ENCODE peak calls at places on chromosomes 2 and 18, in eight cellular contexts. One of them, this sample, is unnamed. For H3K4me1, the result is how much of the 10 kb centered on the place peaks cover.

GRCh38 chr2:151156431-151156830 is 105.2 kb downstream of the RBM43 start:
- DNase-seq in BE2C: no peak
- DNase-seq in IMR-90: peak
- DNase-seq in A673: no peak
- DNase-seq in heart left ventricle: no peak
- DNase-seq in GM23248: peak
- DNase-seq in HAP-1: no peak
- DNase-seq in stomach: no peak
- DNase-seq in this sample: no peak

GRCh38 chr18:44796505-44797198 is 116.0 kb downstream of the SETBP1 start:
- DNase-seq in BE2C: no peak
- DNase-seq in IMR-90: no peak
- DNase-seq in A673: no peak
- DNase-seq in heart left ventricle: no peak
- DNase-seq in GM23248: no peak
- DNase-seq in HAP-1: no peak
- DNase-seq in stomach: no peak
- DNase-seq in this sample: no peak

GRCh38 chr2:118729760-118730159 is 117.7 kb downstream of the EN1 start:
- DNase-seq in BE2C: no peak
- DNase-seq in IMR-90: no peak
- DNase-seq in A673: no peak
- DNase-seq in heart left ventricle: no peak
- DNase-seq in GM23248: no peak
- DNase-seq in HAP-1: no peak
- DNase-seq in stomach: no peak
- DNase-seq in this sample: no peak

GRCh38 chr18:74228312-74228711 is 63.5 kb downstream of the CYB5A start:
- DNase-seq in BE2C: no peak
- DNase-seq in IMR-90: no peak
- DNase-seq in A673: no peak
- DNase-seq in heart left ventricle: no peak
- DNase-seq in GM23248: no peak
- DNase-seq in HAP-1: no peak
- DNase-seq in stomach: no peak
- DNase-seq in this sample: no peak

GRCh38 chr18:56804395-56804794 is 153.2 kb downstream of the WDR7 start:
- DNase-seq in BE2C: no peak
- DNase-seq in IMR-90: no peak
- DNase-seq in A673: no peak
- DNase-seq in heart left ventricle: no peak
- DNase-seq in GM23248: no peak
- DNase-seq in HAP-1: no peak
- DNase-seq in stomach: no peak
- DNase-seq in this sample: no peak

GRCh38 chr2:55133467-55134315 is 83.4 kb upstream of the RTN4 start:
- DNase-seq in BE2C: no peak
- DNase-seq in IMR-90: peak
- DNase-seq in A673: peak
- DNase-seq in heart left ventricle: peak
- DNase-seq in GM23248: peak
- DNase-seq in HAP-1: peak
- DNase-seq in stomach: peak
- DNase-seq in this sample: no peak

GRCh38 chr2:634670-635395 is 42.4 kb downstream of the TMEM18 start:
- DNase-seq in BE2C: no peak
- DNase-seq in IMR-90: no peak
- DNase-seq in A673: no peak
- DNase-seq in heart left ventricle: no peak
- DNase-seq in GM23248: no peak
- DNase-seq in HAP-1: no peak
- DNase-seq in stomach: no peak
- DNase-seq in this sample: no peak

GRCh38 chr2:134287323-134287722 is 33.5 kb downstream of the MGAT5 start:
- DNase-seq in BE2C: no peak
- DNase-seq in IMR-90: no peak
- DNase-seq in A673: no peak
- DNase-seq in heart left ventricle: no peak
- DNase-seq in GM23248: no peak
- DNase-seq in HAP-1: no peak
- DNase-seq in stomach: no peak
- DNase-seq in this sample: no peak

GRCh38 chr2:166090346-166090745 is 37.5 kb downstream of the SCN1A start:
- DNase-seq in BE2C: no peak
- DNase-seq in IMR-90: peak
- DNase-seq in A673: no peak
- DNase-seq in heart left ventricle: no peak
- DNase-seq in GM23248: peak
- DNase-seq in HAP-1: no peak
- DNase-seq in stomach: no peak
- DNase-seq in this sample: no peak

GRCh38 chr18:64037812-64038414 is 68.0 kb downstream of the SERPINB8 start:
- DNase-seq in BE2C: no peak
- DNase-seq in IMR-90: peak
- DNase-seq in A673: peak
- DNase-seq in heart left ventricle: no peak
- DNase-seq in GM23248: peak
- DNase-seq in HAP-1: no peak
- DNase-seq in stomach: no peak
- DNase-seq in this sample: peak

GRCh38 chr2:233096006-233096405 is 35.9 kb downstream of the INPP5D start:
- DNase-seq in BE2C: no peak
- DNase-seq in IMR-90: no peak
- DNase-seq in A673: no peak
- DNase-seq in heart left ventricle: no peak
- DNase-seq in GM23248: no peak
- DNase-seq in HAP-1: no peak
- DNase-seq in stomach: no peak
- DNase-seq in this sample: no peak

GRCh38 chr2:233098615-233099014 is 38.5 kb downstream of the INPP5D start:
- DNase-seq in BE2C: peak
- DNase-seq in IMR-90: peak
- DNase-seq in A673: peak
- DNase-seq in heart left ventricle: no peak
- DNase-seq in GM23248: peak
- DNase-seq in HAP-1: peak
- DNase-seq in stomach: peak
- DNase-seq in this sample: no peak

GRCh38 chr2:233105156-233105895 is 45.2 kb downstream of the INPP5D start:
- DNase-seq in BE2C: no peak
- DNase-seq in IMR-90: no peak
- DNase-seq in A673: no peak
- DNase-seq in heart left ventricle: no peak
- DNase-seq in GM23248: no peak
- DNase-seq in HAP-1: no peak
- DNase-seq in stomach: no peak
- DNase-seq in this sample: no peak

GRCh38 chr2:233101826-233102225 is 41.7 kb downstream of the INPP5D start:
- DNase-seq in BE2C: no peak
- DNase-seq in IMR-90: no peak
- DNase-seq in A673: no peak
- DNase-seq in heart left ventricle: no peak
- DNase-seq in GM23248: no peak
- DNase-seq in HAP-1: no peak
- DNase-seq in stomach: no peak
- DNase-seq in this sample: no peak

DNA sequence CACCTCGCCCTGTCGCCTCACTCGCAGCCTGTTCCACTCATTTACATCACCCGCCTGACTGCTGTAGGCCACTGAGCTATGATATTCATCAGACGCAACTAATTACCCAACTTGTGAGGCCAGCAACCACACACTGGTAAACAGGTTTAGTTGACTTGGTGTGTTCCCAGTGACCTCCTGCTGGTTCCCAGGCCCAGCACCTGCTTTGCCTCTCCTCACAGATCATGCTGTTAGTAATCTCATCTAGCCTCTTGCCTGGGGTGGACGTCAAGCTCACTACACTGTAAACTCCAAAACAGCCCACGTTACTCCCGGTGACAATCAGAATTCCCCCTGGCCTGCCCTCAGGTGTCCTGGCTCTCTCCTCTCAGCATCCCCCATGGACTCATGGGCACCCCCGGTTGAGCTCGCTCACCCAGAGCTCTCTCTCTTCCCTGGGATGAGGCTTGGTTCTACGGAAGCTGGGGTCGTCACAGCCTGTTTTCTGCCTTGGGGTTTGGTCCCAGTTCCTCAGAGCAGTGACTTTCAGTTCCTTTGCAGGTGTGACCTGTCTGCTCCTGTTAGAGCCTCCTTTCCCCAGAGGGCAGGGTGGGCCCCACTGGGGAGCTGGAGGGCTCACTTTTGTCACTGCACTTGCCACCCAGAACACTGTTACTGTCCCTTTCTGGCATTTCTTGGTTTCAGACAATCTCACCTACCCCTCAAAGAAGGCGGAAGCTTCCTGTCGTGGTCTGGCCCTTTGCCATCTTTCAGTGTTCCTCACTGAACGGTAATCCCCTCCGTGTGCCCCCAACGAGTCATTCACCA is 40.3 kb downstream of the INPP5D start:
- DNase-seq in BE2C: no peak
- DNase-seq in IMR-90: no peak
- DNase-seq in A673: no peak
- DNase-seq in heart left ventricle: no peak
- DNase-seq in GM23248: no peak
- DNase-seq in HAP-1: no peak
- DNase-seq in stomach: no peak
- DNase-seq in this sample: no peak
- H3K4me3 ChIP-seq in BE2C: no peak
- H3K4me3 ChIP-seq in IMR-90: no peak
- H3K4me3 ChIP-seq in A673: no peak
- H3K4me3 ChIP-seq in heart left ventricle: no peak
- H3K4me3 ChIP-seq in GM23248: no peak
- H3K4me3 ChIP-seq in HAP-1: no peak
- H3K4me3 ChIP-seq in stomach: no peak
- H3K4me3 ChIP-seq in this sample: no peak

DNA sequence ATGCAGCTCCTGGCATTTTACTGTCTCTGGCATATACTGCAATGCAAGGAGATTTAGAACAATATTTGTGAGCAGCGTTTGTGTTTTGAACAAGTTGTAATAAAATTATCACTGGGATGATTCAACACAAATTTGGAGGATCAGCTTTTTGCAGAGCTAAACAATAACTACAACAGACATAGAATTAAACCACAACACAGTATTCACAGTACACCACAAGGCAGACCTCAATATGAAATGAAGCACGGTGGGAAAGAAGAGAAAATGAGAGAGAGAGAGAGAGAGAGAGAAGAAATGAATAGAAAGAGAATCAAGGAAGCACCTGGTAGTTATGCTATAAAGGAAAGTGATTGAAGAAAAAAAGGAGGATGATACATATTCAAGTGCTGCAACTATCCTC is 39.4 kb downstream of the HOXD1 start:
- DNase-seq in BE2C: no peak
- DNase-seq in IMR-90: no peak
- DNase-seq in A673: no peak
- DNase-seq in heart left ventricle: no peak
- DNase-seq in GM23248: no peak
- DNase-seq in HAP-1: no peak
- DNase-seq in stomach: no peak
- DNase-seq in this sample: no peak
- H3K4me1 ChIP-seq in BE2C: under half
- H3K4me1 ChIP-seq in IMR-90: under half
- H3K4me1 ChIP-seq in A673: under half
- H3K4me1 ChIP-seq in heart left ventricle: under half
- H3K4me1 ChIP-seq in GM23248: under half
- H3K4me1 ChIP-seq in HAP-1: under half
- H3K4me1 ChIP-seq in stomach: under half
- H3K4me1 ChIP-seq in this sample: under half

DNA sequence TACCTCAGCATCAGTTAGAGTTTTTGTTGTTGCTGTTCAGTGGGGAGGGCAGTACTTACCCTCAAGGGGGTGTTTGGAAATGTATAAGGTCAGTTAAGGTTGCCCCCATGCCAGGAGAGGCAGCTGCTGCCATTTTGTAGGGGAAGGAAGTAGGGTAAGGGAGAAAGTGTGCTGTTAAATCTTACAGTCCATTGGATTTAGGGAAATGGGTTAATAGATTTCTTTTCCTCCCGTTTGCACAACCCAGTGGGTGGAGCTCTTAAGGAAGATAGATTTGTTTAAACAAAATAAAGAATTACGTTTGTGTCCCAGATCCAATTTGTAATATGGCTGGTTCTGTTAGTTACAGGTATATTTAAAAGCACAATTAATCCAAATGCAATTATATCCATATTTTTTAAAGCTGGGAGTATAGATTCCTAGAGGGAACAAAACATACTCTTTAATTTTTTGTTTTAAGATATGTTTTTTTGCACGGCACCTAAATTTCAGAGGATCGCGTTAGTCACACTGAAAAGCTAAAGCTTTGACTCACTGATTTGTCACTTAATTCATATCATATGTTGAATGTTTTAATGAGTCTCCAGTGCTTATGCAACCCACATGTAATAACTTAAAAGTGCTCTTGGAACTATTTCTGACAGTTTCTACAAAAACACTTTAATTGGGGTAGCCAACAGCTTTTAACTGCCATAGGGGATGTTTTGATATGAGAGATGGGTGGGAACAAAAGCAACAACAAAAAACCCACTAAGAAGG is 9.0 kb upstream of the CWC22 start:
- DNase-seq in BE2C: no peak
- DNase-seq in IMR-90: peak
- DNase-seq in A673: peak
- DNase-seq in heart left ventricle: no peak
- DNase-seq in GM23248: peak
- DNase-seq in HAP-1: no peak
- DNase-seq in stomach: no peak
- DNase-seq in this sample: no peak
- H3K4me3 ChIP-seq in BE2C: no peak
- H3K4me3 ChIP-seq in IMR-90: no peak
- H3K4me3 ChIP-seq in A673: peak
- H3K4me3 ChIP-seq in heart left ventricle: no peak
- H3K4me3 ChIP-seq in GM23248: peak
- H3K4me3 ChIP-seq in HAP-1: no peak
- H3K4me3 ChIP-seq in stomach: no peak
- H3K4me3 ChIP-seq in this sample: no peak

GRCh38 chr18:48542513-48543181 is 3.8 kb downstream of the CTIF start:
- DNase-seq in BE2C: no peak
- DNase-seq in IMR-90: no peak
- DNase-seq in A673: no peak
- DNase-seq in heart left ventricle: no peak
- DNase-seq in GM23248: no peak
- DNase-seq in HAP-1: no peak
- DNase-seq in stomach: no peak
- DNase-seq in this sample: no peak

GRCh38 chr18:48540329-48541025 is 1.6 kb downstream of the CTIF start:
- DNase-seq in BE2C: peak
- DNase-seq in IMR-90: peak
- DNase-seq in A673: peak
- DNase-seq in heart left ventricle: peak
- DNase-seq in GM23248: peak
- DNase-seq in HAP-1: peak
- DNase-seq in stomach: peak
- DNase-seq in this sample: peak

GRCh38 chr18:48541747-48542108 is 2.9 kb downstream of the CTIF start:
- DNase-seq in BE2C: no peak
- DNase-seq in IMR-90: no peak
- DNase-seq in A673: no peak
- DNase-seq in heart left ventricle: no peak
- DNase-seq in GM23248: no peak
- DNase-seq in HAP-1: no peak
- DNase-seq in stomach: no peak
- DNase-seq in this sample: no peak

GRCh38 chr18:48539406-48540328 is 836 bp downstream of the CTIF start:
- DNase-seq in BE2C: peak
- DNase-seq in IMR-90: peak
- DNase-seq in A673: peak
- DNase-seq in heart left ventricle: peak
- DNase-seq in GM23248: peak
- DNase-seq in HAP-1: peak
- DNase-seq in stomach: peak
- DNase-seq in this sample: peak

GRCh38 chr18:48541026-48541746 is 2.4 kb downstream of the CTIF start:
- DNase-seq in BE2C: peak
- DNase-seq in IMR-90: peak
- DNase-seq in A673: peak
- DNase-seq in heart left ventricle: peak
- DNase-seq in GM23248: peak
- DNase-seq in HAP-1: peak
- DNase-seq in stomach: peak
- DNase-seq in this sample: peak
- H3K4me1 ChIP-seq in BE2C: under half
- H3K4me1 ChIP-seq in IMR-90: under half
- H3K4me1 ChIP-seq in A673: under half
- H3K4me1 ChIP-seq in heart left ventricle: half or more
- H3K4me1 ChIP-seq in GM23248: under half
- H3K4me1 ChIP-seq in HAP-1: under half
- H3K4me1 ChIP-seq in stomach: under half
- H3K4me1 ChIP-seq in this sample: under half

This sample was measured in SJCRH30.